ENCODE peak calls at places on chromosomes 16 and 17, in four cellular contexts. X is SK-N-SH, Y is HepG2, K is GM12878. C is an unnamed sample.

GRCh38 chr16:70430667-70431536 is 8.0 kb downstream of the ST3GAL2 start:
- DNase-seq in X (no peak), K (peak; percentile 99), Y (peak; percentile 48), C (peak; percentile 87)

GRCh38 chr17:41895617-41896016 is 23.1 kb downstream of the ACLY start:
- DNase-seq in X (peak; percentile 55), Y (no peak), K (no peak), C (no peak)

GRCh38 chr16:87621550-87621829 is 19.2 kb downstream of the JPH3 start:
- DNase-seq in K (no peak), X (peak; percentile 22), Y (no peak), C (no peak)

GRCh38 chr16:50178397-50179018 is 25.4 kb downstream of the TENT4B start:
- DNase-seq in Y (no peak), K (no peak), X (no peak), C (no peak)

GRCh38 chr17:36464765-36465088 is 21.8 kb upstream of the ZNHIT3 start:
- DNase-seq in Y (no peak), X (no peak), K (no peak), C (no peak)

GRCh38 chr17:21240375-21241055 is 12.7 kb downstream of the NATD1 start:
- DNase-seq in Y (no peak), X (no peak), K (no peak), C (no peak)

GRCh38 chr17:7046127-7046724 is 2.3 kb upstream of the SLC16A11 start:
- DNase-seq in X (no peak), Y (peak; percentile 54), K (no peak), C (no peak)

GRCh38 chr17:40817103-40817682 is 5.2 kb downstream of the KRT10 start:
- DNase-seq in Y (no peak), K (no peak), X (no peak), C (no peak)

GRCh38 chr17:2244545-2245525 is 58.8 kb downstream of the SMG6 start:
- DNase-seq in X (peak; percentile 87), K (no peak), Y (peak; percentile 50), C (peak; percentile 59)

GRCh38 chr16:67429053-67429798 is 1.7 kb upstream of the HSD11B2 start:
- DNase-seq in Y (peak; percentile 79), X (no peak), K (no peak), C (no peak)

GRCh38 chr17:31413871-31414589 is 22.6 kb downstream of the RAB11FIP4 start:
- DNase-seq in Y (no peak), X (no peak), K (no peak), C (no peak)

DNA sequence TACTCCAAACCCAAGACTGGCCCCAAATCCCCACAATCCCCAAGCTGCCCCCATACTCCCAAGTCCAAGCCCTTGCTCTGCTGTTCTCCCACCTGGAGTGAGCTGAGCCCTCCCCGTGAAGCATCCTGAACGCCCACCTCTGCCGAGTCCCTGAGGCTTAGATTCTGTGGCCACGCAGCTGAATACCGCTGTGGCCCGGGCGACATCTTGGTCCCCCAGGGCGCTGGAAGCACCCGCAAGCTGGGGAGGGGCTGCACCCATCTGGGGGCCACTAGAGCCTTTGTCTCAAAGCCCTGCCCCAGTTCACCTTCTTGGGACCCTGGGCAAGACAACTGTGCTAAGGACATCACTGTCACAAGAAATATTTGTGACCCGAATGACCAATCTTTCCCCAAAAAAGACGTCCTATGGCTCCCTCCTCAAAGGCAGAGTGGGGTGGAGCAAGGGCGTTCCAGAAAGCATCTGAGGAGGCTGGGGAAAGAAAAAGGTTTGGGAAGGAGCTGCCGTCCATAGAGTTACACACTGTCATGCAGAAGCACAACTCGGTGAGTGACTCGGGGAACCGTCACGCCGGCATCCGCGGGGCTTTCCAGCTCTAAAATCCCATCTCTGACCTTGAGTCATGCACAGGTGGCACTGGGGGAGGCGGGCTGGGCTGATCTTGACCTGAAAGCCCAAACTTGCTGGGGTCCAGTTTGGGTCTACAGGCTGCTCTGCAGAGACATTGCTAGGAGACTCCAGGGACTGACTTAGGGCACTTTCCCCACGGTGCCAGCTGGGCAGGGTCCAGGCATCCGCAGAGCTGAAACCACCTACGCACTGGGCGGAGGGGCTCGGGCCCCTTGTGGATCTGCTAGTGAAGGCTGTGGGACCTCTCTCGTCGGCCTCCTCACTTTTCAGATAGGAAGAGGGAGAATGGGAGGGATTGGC is 6.6 kb downstream of the PTX4 start:
- DNase-seq in Y (no peak), K (no peak), X (no peak), C (no peak)
- TF ChIP-seq TAF1 in Y (no peak), K (no peak), X (no peak), C (no peak)

GRCh38 chr17:19410875-19411291 is at the start of gene RNF112:
- DNase-seq in X (peak; percentile 92), Y (no peak), K (no peak), C (no peak)
- TF ChIP-seq FOXM1 in X (no peak), Y (no peak), K (no peak), C (no peak)

GRCh38 chr17:54951286-54951685 is 17.2 kb downstream of the COX11 start:
- DNase-seq in X (no peak), Y (no peak), K (no peak), C (no peak)
- TF ChIP-seq TAF1 in X (no peak), Y (no peak), K (no peak), C (no peak)

DNA sequence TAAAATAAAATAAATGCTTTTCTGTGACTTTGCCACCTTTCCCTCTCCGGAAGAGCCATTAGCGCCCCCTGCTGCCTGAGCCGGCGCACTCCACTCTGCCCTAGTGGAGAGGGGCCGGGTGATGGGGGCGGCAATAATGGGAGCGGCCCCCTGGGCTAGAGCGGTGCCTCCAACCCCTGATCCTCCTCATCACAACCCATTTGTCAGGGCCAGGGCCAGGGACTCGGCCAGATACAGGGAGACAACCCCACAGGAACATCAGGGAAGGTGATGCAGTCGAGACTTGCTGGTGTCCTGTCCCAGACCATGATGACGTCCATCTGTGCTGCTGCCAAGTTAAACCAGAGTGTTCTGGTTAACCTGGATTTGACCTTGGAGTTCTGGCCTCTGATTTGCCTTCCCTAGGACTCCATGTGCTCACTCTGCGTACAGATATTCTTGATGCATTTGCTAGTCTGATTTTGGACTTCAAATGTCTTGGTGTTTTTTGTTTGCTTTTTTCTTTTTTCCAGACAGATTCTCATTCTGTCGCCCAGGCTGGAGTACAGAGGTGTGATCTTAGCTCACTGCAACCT is 46.1 kb upstream of the BPTF start:
- DNase-seq in K (no peak), Y (peak; percentile 74), X (peak; percentile 88), C (peak; percentile 71)
- TF ChIP-seq FOXM1 in K (no peak), Y (no peak), X (no peak), C (no peak)

DNA sequence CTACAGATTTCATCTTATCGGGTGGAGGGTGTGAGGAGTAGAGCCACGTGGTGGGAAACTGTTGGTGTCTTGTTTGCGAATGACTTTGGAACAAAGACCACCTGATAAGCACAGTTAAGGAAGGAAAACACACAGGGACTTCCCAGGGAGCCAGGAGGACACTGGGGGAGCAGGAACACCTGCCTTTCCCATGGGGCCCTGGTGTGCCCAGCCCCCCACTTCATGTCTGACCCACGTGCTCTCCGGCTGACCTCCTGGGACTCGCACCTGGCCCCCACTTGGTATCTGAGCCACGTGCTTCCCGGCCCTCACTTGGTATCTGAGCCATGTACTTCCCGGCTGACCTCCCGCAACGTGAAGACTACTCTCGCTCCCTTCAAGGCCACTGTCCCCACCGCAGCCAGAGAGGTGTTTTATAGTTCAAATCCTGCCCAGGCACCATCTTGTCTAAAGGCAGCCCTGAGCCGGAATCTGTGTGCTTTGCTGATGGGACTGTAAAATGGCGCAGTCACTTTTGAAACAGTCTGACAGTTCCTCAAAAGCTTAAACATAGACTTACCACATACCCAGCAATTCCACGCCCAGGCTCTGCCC is 5.4 kb upstream of the CSNK1D start:
- DNase-seq in X (no peak), Y (no peak), K (no peak), C (no peak)
- TF ChIP-seq TAF1 in X (no peak), Y (no peak), K (no peak), C (no peak)

GRCh38 chr17:29433551-29433950 is 43.4 kb downstream of the TAOK1 start:
- DNase-seq in X (no peak), Y (no peak), K (no peak), C (peak; percentile 29)

GRCh38 chr17:29434550-29434949 is 44.4 kb downstream of the TAOK1 start:
- DNase-seq in X (no peak), K (no peak), Y (no peak), C (no peak)

GRCh38 chr17:29430275-29430674 is 40.1 kb downstream of the TAOK1 start:
- DNase-seq in X (no peak), Y (peak; percentile 24), K (no peak), C (no peak)
- TF ChIP-seq FOXM1 in X (no peak), Y (no peak), K (no peak), C (no peak)

GRCh38 chr17:70171159-70171558 is 1.8 kb downstream of the KCNJ2 start:
- DNase-seq in Y (no peak), K (no peak), X (no peak), C (no peak)

GRCh38 chr17:70169707-70170597 is 620 bp downstream of the KCNJ2 start:
- DNase-seq in K (no peak), Y (no peak), X (no peak), C (no peak)

GRCh38 chr17:70168044-70168978 is 1.0 kb upstream of the KCNJ2 start:
- DNase-seq in X (peak; percentile 81), K (no peak), Y (no peak), C (peak; percentile 26)

GRCh38 chr17:70166571-70166970 is 2.8 kb upstream of the KCNJ2 start:
- DNase-seq in Y (no peak), K (no peak), X (no peak), C (no peak)

DNA sequence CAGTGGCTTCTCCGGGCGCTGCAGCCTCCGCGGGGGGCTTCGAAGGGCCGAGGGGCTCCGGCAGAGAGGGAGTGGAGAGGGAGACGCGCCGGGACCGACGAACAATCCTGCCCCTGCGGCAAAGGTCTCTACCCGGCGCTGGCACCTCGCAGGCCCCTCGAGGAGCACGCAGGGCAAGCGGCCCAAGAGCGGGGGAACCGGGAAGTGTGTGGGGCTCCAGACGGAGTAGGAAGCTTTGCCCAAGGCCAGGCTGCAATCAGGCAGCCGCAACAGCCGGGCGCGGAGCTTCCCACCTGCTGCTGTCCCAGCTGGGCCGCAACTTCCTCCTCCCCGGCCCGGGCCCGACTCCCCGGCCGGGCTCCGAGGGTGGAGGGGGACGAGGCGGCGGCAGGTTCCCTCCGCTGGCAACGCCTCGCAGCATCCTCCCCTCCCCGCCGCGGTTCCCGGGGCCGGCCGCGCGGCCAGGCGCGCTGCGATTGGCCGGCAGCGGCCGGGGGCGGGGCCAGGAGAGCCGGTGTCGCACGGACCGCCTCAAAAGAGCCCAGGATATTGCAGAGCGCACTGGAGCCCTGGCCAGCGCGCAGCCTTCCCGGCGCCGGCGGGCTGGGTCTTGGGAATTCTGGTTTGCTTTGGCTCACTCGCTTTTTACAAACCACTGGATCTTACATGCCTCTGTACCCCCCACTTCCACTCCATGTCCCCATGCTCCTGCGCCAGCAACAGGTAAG is at the start of gene KCNJ2:
- DNase-seq in X (peak; percentile 97), K (no peak), Y (peak; percentile 3), C (peak; percentile 88)
- TF ChIP-seq TAF1 in X (peak; percentile 89), K (no peak), Y (no peak), C (no peak)

GRCh38 chr16:30354423-30355143 is 525 bp downstream of the CD2BP2 start:
- DNase-seq in X (peak; percentile 74), Y (no peak), K (no peak), C (peak; percentile 32)
- TF ChIP-seq FOXM1 in X (no peak), Y (no peak), K (no peak), C (no peak)

C was measured in K562.